ENCODE peak calls at places on chromosomes 16 and 17, in eight cellular contexts. One of them, this sample, is unnamed.
A peak's percentile ranks its signal among the peaks of the same experiment; 100 is the strongest.

GRCh38 chr17:81440511-81441244 is 45.4 kb downstream of the BAHCC1 start:
- DNase-seq in WTC11: peak; percentile 84
- DNase-seq in fibroblast of the aortic adventitia: no peak
- DNase-seq in endodermal cell: peak; percentile 97
- DNase-seq in activated CD8-positive, alpha-beta T cell treated with anti-CD3 and anti-CD28 coated beads for 36 hours: peak; percentile 53
- DNase-seq in retinal pigment epithelial cell: no peak
- DNase-seq in pancreas: no peak
- DNase-seq in IMR-90: no peak
- DNase-seq in this sample: peak; percentile 76

GRCh38 chr17:82449136-82449882 is 1.2 kb downstream of the CYBC1 start:
- DNase-seq in WTC11: peak; percentile 42
- DNase-seq in fibroblast of the aortic adventitia: no peak
- DNase-seq in endodermal cell: peak; percentile 82
- DNase-seq in activated CD8-positive, alpha-beta T cell treated with anti-CD3 and anti-CD28 coated beads for 36 hours: peak; percentile 90
- DNase-seq in retinal pigment epithelial cell: no peak
- DNase-seq in pancreas: peak; percentile 16
- DNase-seq in IMR-90: no peak
- DNase-seq in this sample: no peak

GRCh38 chr17:32350662-32351418 is 883 bp downstream of the ZNF207 start:
- DNase-seq in WTC11: no peak
- DNase-seq in fibroblast of the aortic adventitia: peak; percentile 82
- DNase-seq in endodermal cell: no peak
- DNase-seq in activated CD8-positive, alpha-beta T cell treated with anti-CD3 and anti-CD28 coated beads for 36 hours: peak; percentile 50
- DNase-seq in retinal pigment epithelial cell: no peak
- DNase-seq in pancreas: peak; percentile 29
- DNase-seq in IMR-90: peak; percentile 62
- DNase-seq in this sample: no peak

GRCh38 chr17:8326591-8327583 is 12.8 kb upstream of the ODF4 start:
- DNase-seq in WTC11: peak; percentile 47
- DNase-seq in fibroblast of the aortic adventitia: peak; percentile 12
- DNase-seq in endodermal cell: peak; percentile 85
- DNase-seq in activated CD8-positive, alpha-beta T cell treated with anti-CD3 and anti-CD28 coated beads for 36 hours: peak; percentile 48
- DNase-seq in retinal pigment epithelial cell: no peak
- DNase-seq in pancreas: peak; percentile 13
- DNase-seq in IMR-90: no peak
- DNase-seq in this sample: no peak

GRCh38 chr17:44200478-44201155 is 933 bp upstream of the ATXN7L3 start:
- DNase-seq in WTC11: no peak
- DNase-seq in fibroblast of the aortic adventitia: no peak
- DNase-seq in endodermal cell: no peak
- DNase-seq in activated CD8-positive, alpha-beta T cell treated with anti-CD3 and anti-CD28 coated beads for 36 hours: no peak
- DNase-seq in retinal pigment epithelial cell: no peak
- DNase-seq in pancreas: peak; percentile 46
- DNase-seq in IMR-90: no peak
- DNase-seq in this sample: no peak

GRCh38 chr16:72986011-72986410 is 61.9 kb downstream of the ZFHX3 start:
- DNase-seq in WTC11: no peak
- DNase-seq in fibroblast of the aortic adventitia: no peak
- DNase-seq in endodermal cell: peak; percentile 48
- DNase-seq in activated CD8-positive, alpha-beta T cell treated with anti-CD3 and anti-CD28 coated beads for 36 hours: no peak
- DNase-seq in retinal pigment epithelial cell: no peak
- DNase-seq in pancreas: no peak
- DNase-seq in IMR-90: no peak
- DNase-seq in this sample: no peak

GRCh38 chr16:24188143-24188542 is 68.0 kb upstream of the CACNG3 start:
- DNase-seq in WTC11: no peak
- DNase-seq in fibroblast of the aortic adventitia: no peak
- DNase-seq in endodermal cell: no peak
- DNase-seq in activated CD8-positive, alpha-beta T cell treated with anti-CD3 and anti-CD28 coated beads for 36 hours: no peak
- DNase-seq in retinal pigment epithelial cell: no peak
- DNase-seq in pancreas: no peak
- DNase-seq in IMR-90: no peak
- DNase-seq in this sample: no peak

GRCh38 chr16:55515110-55515509 is 6.2 kb downstream of the LPCAT2 start:
- DNase-seq in WTC11: no peak
- DNase-seq in fibroblast of the aortic adventitia: no peak
- DNase-seq in endodermal cell: no peak
- DNase-seq in activated CD8-positive, alpha-beta T cell treated with anti-CD3 and anti-CD28 coated beads for 36 hours: no peak
- DNase-seq in retinal pigment epithelial cell: no peak
- DNase-seq in pancreas: no peak
- DNase-seq in IMR-90: peak; percentile 54
- DNase-seq in this sample: no peak

GRCh38 chr17:51362818-51363598 is 102.7 kb downstream of the UTP18 start:
- DNase-seq in WTC11: no peak
- DNase-seq in fibroblast of the aortic adventitia: no peak
- DNase-seq in endodermal cell: peak; percentile 69
- DNase-seq in activated CD8-positive, alpha-beta T cell treated with anti-CD3 and anti-CD28 coated beads for 36 hours: no peak
- DNase-seq in retinal pigment epithelial cell: no peak
- DNase-seq in pancreas: no peak
- DNase-seq in IMR-90: no peak
- DNase-seq in this sample: no peak

GRCh38 chr16:8464979-8465378 is 125.3 kb downstream of the TMEM114 start:
- DNase-seq in WTC11: no peak
- DNase-seq in fibroblast of the aortic adventitia: no peak
- DNase-seq in endodermal cell: no peak
- DNase-seq in activated CD8-positive, alpha-beta T cell treated with anti-CD3 and anti-CD28 coated beads for 36 hours: no peak
- DNase-seq in retinal pigment epithelial cell: no peak
- DNase-seq in pancreas: peak; percentile 33
- DNase-seq in IMR-90: no peak
- DNase-seq in this sample: no peak

GRCh38 chr17:7022791-7023571 is at the start of gene BCL6B:
- DNase-seq in WTC11: peak; percentile 65
- DNase-seq in fibroblast of the aortic adventitia: no peak
- DNase-seq in endodermal cell: peak; percentile 79
- DNase-seq in activated CD8-positive, alpha-beta T cell treated with anti-CD3 and anti-CD28 coated beads for 36 hours: no peak
- DNase-seq in retinal pigment epithelial cell: no peak
- DNase-seq in pancreas: no peak
- DNase-seq in IMR-90: no peak
- DNase-seq in this sample: no peak

GRCh38 chr16:75593825-75594820 is 27.9 kb downstream of the GABARAPL2 start:
- DNase-seq in WTC11: peak; percentile 44
- DNase-seq in fibroblast of the aortic adventitia: peak; percentile 47
- DNase-seq in endodermal cell: peak; percentile 79
- DNase-seq in activated CD8-positive, alpha-beta T cell treated with anti-CD3 and anti-CD28 coated beads for 36 hours: peak; percentile 46
- DNase-seq in retinal pigment epithelial cell: no peak
- DNase-seq in pancreas: no peak
- DNase-seq in IMR-90: peak; percentile 83
- DNase-seq in this sample: peak; percentile 40

GRCh38 chr17:69093995-69094394 is 33.3 kb upstream of the ABCA9 start:
- DNase-seq in WTC11: no peak
- DNase-seq in fibroblast of the aortic adventitia: no peak
- DNase-seq in endodermal cell: no peak
- DNase-seq in activated CD8-positive, alpha-beta T cell treated with anti-CD3 and anti-CD28 coated beads for 36 hours: no peak
- DNase-seq in retinal pigment epithelial cell: no peak
- DNase-seq in pancreas: no peak
- DNase-seq in IMR-90: no peak
- DNase-seq in this sample: no peak

GRCh38 chr17:81295678-81296381 is 723 bp upstream of the SLC38A10 start:
- DNase-seq in WTC11: peak; percentile 57
- DNase-seq in fibroblast of the aortic adventitia: peak; percentile 26
- DNase-seq in endodermal cell: peak; percentile 89
- DNase-seq in activated CD8-positive, alpha-beta T cell treated with anti-CD3 and anti-CD28 coated beads for 36 hours: peak; percentile 64
- DNase-seq in retinal pigment epithelial cell: peak; percentile 36
- DNase-seq in pancreas: peak; percentile 85
- DNase-seq in IMR-90: peak; percentile 33
- DNase-seq in this sample: peak; percentile 80

GRCh38 chr17:15112881-15113617 is 152.1 kb downstream of the PMP22 start:
- DNase-seq in WTC11: no peak
- DNase-seq in fibroblast of the aortic adventitia: no peak
- DNase-seq in endodermal cell: peak; percentile 39
- DNase-seq in activated CD8-positive, alpha-beta T cell treated with anti-CD3 and anti-CD28 coated beads for 36 hours: no peak
- DNase-seq in retinal pigment epithelial cell: no peak
- DNase-seq in pancreas: no peak
- DNase-seq in IMR-90: peak; percentile 28
- DNase-seq in this sample: no peak

GRCh38 chr17:56257075-56257474 is 103.8 kb downstream of the ANKFN1 start:
- DNase-seq in WTC11: no peak
- DNase-seq in fibroblast of the aortic adventitia: no peak
- DNase-seq in endodermal cell: no peak
- DNase-seq in activated CD8-positive, alpha-beta T cell treated with anti-CD3 and anti-CD28 coated beads for 36 hours: no peak
- DNase-seq in retinal pigment epithelial cell: no peak
- DNase-seq in pancreas: no peak
- DNase-seq in IMR-90: no peak
- DNase-seq in this sample: no peak

GRCh38 chr16:52743702-52744101 is 196.8 kb upstream of the TOX3 start:
- DNase-seq in WTC11: no peak
- DNase-seq in fibroblast of the aortic adventitia: no peak
- DNase-seq in endodermal cell: no peak
- DNase-seq in activated CD8-positive, alpha-beta T cell treated with anti-CD3 and anti-CD28 coated beads for 36 hours: no peak
- DNase-seq in retinal pigment epithelial cell: no peak
- DNase-seq in pancreas: no peak
- DNase-seq in IMR-90: no peak
- DNase-seq in this sample: no peak

DNA sequence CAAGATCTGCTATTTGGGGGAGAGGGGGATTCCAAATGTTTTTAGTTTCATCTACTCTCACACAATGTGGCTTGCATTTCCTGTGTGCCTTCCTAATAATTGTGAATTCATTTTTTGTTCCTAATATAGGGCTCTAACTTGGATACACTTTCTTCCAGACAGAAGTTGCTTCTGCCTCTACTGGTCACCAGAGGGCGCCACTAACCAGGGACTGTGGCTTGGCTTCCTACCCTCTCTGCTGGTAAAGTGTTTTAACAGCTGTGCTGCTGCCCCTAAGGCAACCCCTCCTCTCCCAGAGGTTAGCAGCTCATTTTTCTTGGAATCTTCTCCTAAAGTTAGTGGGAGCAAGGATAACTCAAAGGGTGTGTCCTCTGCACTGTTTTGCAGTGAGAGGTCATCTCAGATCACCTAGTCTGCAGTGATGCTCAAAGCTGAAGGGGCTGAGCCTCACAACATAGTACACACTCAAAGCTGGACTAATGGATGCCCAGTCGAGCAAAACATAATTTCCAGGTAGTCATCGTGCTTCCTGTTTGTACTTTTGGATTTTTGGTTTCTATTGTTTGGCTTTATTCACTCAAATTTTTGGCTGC is 5.0 kb upstream of the PRSS54 start:
- DNase-seq in WTC11: peak; percentile 65
- DNase-seq in fibroblast of the aortic adventitia: peak; percentile 10
- DNase-seq in endodermal cell: peak; percentile 83
- DNase-seq in activated CD8-positive, alpha-beta T cell treated with anti-CD3 and anti-CD28 coated beads for 36 hours: peak; percentile 58
- DNase-seq in retinal pigment epithelial cell: no peak
- DNase-seq in pancreas: no peak
- DNase-seq in IMR-90: peak; percentile 5
- DNase-seq in this sample: peak; percentile 46
- TF ChIP-seq CTCF in WTC11: peak; percentile 76
- TF ChIP-seq CTCF in fibroblast of the aortic adventitia: peak; percentile 59
- TF ChIP-seq CTCF in endodermal cell: peak; percentile 93
- TF ChIP-seq CTCF in activated CD8-positive, alpha-beta T cell treated with anti-CD3 and anti-CD28 coated beads for 36 hours: peak; percentile 72
- TF ChIP-seq CTCF in retinal pigment epithelial cell: peak; percentile 63
- TF ChIP-seq CTCF in pancreas: no peak
- TF ChIP-seq CTCF in IMR-90: peak; percentile 48
- TF ChIP-seq CTCF in this sample: peak; percentile 53

GRCh38 chr16:82580293-82580900 is 46.4 kb upstream of the CDH13 start:
- DNase-seq in WTC11: peak; percentile 25
- DNase-seq in fibroblast of the aortic adventitia: peak; percentile 3
- DNase-seq in endodermal cell: peak; percentile 72
- DNase-seq in activated CD8-positive, alpha-beta T cell treated with anti-CD3 and anti-CD28 coated beads for 36 hours: peak; percentile 3
- DNase-seq in retinal pigment epithelial cell: no peak
- DNase-seq in pancreas: no peak
- DNase-seq in IMR-90: no peak
- DNase-seq in this sample: peak; percentile 16
- TF ChIP-seq CTCF in WTC11: no peak
- TF ChIP-seq CTCF in fibroblast of the aortic adventitia: no peak
- TF ChIP-seq CTCF in endodermal cell: peak; percentile 70
- TF ChIP-seq CTCF in activated CD8-positive, alpha-beta T cell treated with anti-CD3 and anti-CD28 coated beads for 36 hours: no peak
- TF ChIP-seq CTCF in retinal pigment epithelial cell: peak; percentile 60
- TF ChIP-seq CTCF in pancreas: no peak
- TF ChIP-seq CTCF in IMR-90: peak; percentile 20
- TF ChIP-seq CTCF in this sample: no peak

GRCh38 chr17:66540131-66540781 is 237.8 kb downstream of the PRKCA start:
- DNase-seq in WTC11: peak; percentile 46
- DNase-seq in fibroblast of the aortic adventitia: peak; percentile 74
- DNase-seq in endodermal cell: peak; percentile 77
- DNase-seq in activated CD8-positive, alpha-beta T cell treated with anti-CD3 and anti-CD28 coated beads for 36 hours: no peak
- DNase-seq in retinal pigment epithelial cell: peak; percentile 63
- DNase-seq in pancreas: no peak
- DNase-seq in IMR-90: peak; percentile 91
- DNase-seq in this sample: no peak
- TF ChIP-seq CTCF in WTC11: no peak
- TF ChIP-seq CTCF in fibroblast of the aortic adventitia: no peak
- TF ChIP-seq CTCF in endodermal cell: no peak
- TF ChIP-seq CTCF in activated CD8-positive, alpha-beta T cell treated with anti-CD3 and anti-CD28 coated beads for 36 hours: no peak
- TF ChIP-seq CTCF in retinal pigment epithelial cell: no peak
- TF ChIP-seq CTCF in pancreas: no peak
- TF ChIP-seq CTCF in IMR-90: no peak
- TF ChIP-seq CTCF in this sample: no peak

DNA sequence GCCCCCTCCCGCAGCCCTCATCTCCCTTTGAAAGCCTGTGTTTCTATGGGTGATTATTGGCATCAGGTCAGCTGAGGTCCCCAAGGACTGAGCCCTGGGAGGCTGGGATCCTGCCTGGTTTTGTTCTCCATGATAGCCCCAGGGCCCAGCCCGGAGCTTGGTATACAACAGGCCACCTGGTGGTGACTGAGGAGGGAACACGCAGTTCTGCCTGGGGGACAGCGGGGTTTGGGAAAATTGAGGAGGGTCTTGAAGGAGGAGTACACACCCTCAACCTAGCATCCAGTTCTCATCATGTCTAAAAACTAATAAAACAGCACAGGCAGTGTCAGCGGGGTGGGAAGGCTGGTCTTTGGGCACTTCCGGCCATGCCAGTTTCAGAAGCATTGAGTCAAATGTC is 335.1 kb downstream of the CPPED1 start:
- DNase-seq in WTC11: peak; percentile 62
- DNase-seq in fibroblast of the aortic adventitia: no peak
- DNase-seq in endodermal cell: peak; percentile 75
- DNase-seq in activated CD8-positive, alpha-beta T cell treated with anti-CD3 and anti-CD28 coated beads for 36 hours: no peak
- DNase-seq in retinal pigment epithelial cell: no peak
- DNase-seq in pancreas: no peak
- DNase-seq in IMR-90: no peak
- DNase-seq in this sample: no peak
- TF ChIP-seq CTCF in WTC11: peak; percentile 33
- TF ChIP-seq CTCF in fibroblast of the aortic adventitia: no peak
- TF ChIP-seq CTCF in endodermal cell: peak; percentile 73
- TF ChIP-seq CTCF in activated CD8-positive, alpha-beta T cell treated with anti-CD3 and anti-CD28 coated beads for 36 hours: no peak
- TF ChIP-seq CTCF in retinal pigment epithelial cell: peak; percentile 9
- TF ChIP-seq CTCF in pancreas: no peak
- TF ChIP-seq CTCF in IMR-90: no peak
- TF ChIP-seq CTCF in this sample: no peak

This sample was measured in Calu3.